ENCODE peak calls at places on chromosomes 3 and 15, in five cellular contexts. F is LNCaP clone FGC, B is brain microvascular endothelial cell, P is suprapubic skin, U is transverse colon. N is an unnamed sample.

GRCh38 chr15:80856809-80857377 is 77.7 kb downstream of the CEMIP start:
- DNase-seq in F (peak), B (no peak), P (no peak), U (peak), N (peak)

GRCh38 chr3:134360046-134360445 is 14.2 kb downstream of the AMOTL2 start:
- DNase-seq in F (no peak), B (no peak), P (peak), U (no peak), N (peak)

GRCh38 chr15:51533672-51534398 is 88.7 kb downstream of the DMXL2 start:
- DNase-seq in F (peak), B (no peak), P (no peak), U (no peak), N (no peak)

GRCh38 chr3:11244131-11244677 is 28.0 kb upstream of the ATG7 start:
- DNase-seq in F (no peak), B (peak), P (no peak), U (no peak), N (no peak)

GRCh38 chr3:171282041-171282440 is 178.2 kb downstream of the TNIK start:
- DNase-seq in F (peak), B (peak), P (no peak), U (no peak), N (no peak)

GRCh38 chr15:98981851-98982722 is 25.5 kb downstream of the PGPEP1L start:
- DNase-seq in F (no peak), B (peak), P (no peak), U (no peak), N (no peak)

GRCh38 chr15:69045810-69046209 is 31.3 kb downstream of the NOX5 start:
- DNase-seq in F (no peak), B (peak), P (no peak), U (no peak), N (peak)

GRCh38 chr3:13935494-13936094 is 55.7 kb upstream of the WNT7A start:
- DNase-seq in F (no peak), B (no peak), P (no peak), U (no peak), N (no peak)

GRCh38 chr3:127087441-127087840 is 104.5 kb downstream of the PLXNA1 start:
- DNase-seq in F (no peak), B (no peak), P (no peak), U (no peak), N (no peak)

GRCh38 chr3:58167431-58168351 is 43.1 kb downstream of the DNASE1L3 start:
- DNase-seq in F (no peak), B (peak), P (no peak), U (peak), N (peak)

GRCh38 chr15:73190189-73190601 is 137.9 kb downstream of the NEO1 start:
- DNase-seq in F (no peak), B (no peak), P (no peak), U (no peak), N (no peak)

GRCh38 chr3:158101330-158102218 is 4.6 kb downstream of the SHOX2 start:
- DNase-seq in F (no peak), B (no peak), P (no peak), U (no peak), N (no peak)

GRCh38 chr15:92500023-92500630 is 106.4 kb downstream of the ST8SIA2 start:
- DNase-seq in F (no peak), B (no peak), P (no peak), U (no peak), N (no peak)

GRCh38 chr15:40050788-40051615 is 12.0 kb upstream of the SRP14 start:
- DNase-seq in F (no peak), B (no peak), P (no peak), U (no peak), N (peak)

GRCh38 chr15:71203573-71204444 is 88.5 kb downstream of the THSD4 start:
- DNase-seq in F (no peak), B (peak), P (no peak), U (no peak), N (peak)

GRCh38 chr3:147191795-147192385 is 214.5 kb downstream of the ZIC4 start:
- DNase-seq in F (peak), B (peak), P (no peak), U (peak), N (peak)

GRCh38 chr3:133404925-133405324 is 5.1 kb downstream of the BFSP2 start:
- DNase-seq in F (no peak), B (no peak), P (no peak), U (no peak), N (peak)

GRCh38 chr15:88440021-88440420 is 27.2 kb downstream of the MRPL46 start:
- DNase-seq in F (no peak), B (peak), P (no peak), U (no peak), N (no peak)

GRCh38 chr3:66312039-66312438 is 91.2 kb downstream of the SLC25A26 start:
- DNase-seq in F (no peak), B (no peak), P (no peak), U (no peak), N (no peak)

DNA sequence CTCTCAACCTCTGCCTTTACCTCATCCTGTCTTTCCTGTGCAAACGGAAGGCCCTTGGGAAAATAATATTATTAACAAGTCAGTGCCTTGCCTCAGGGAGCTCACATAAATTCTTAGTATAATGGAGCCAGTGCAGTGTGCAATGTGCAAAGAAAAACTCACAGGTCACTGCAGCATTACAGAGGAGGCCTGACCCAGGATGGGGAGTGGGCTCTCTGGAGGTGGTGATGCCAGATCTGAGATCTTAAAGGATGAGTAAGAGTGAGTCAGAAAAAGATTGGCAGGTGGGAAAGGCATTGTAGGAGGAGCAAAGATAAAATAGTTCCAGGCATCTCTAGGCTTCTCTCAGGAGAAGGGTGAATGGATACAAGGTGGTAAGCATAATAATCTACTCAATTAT is 185.6 kb upstream of the ADAMTS9 start:
- DNase-seq in F (no peak), B (no peak), P (no peak), U (no peak), N (no peak)
- H3K4me3 ChIP-seq in F (no peak), B (no peak), P (no peak), U (no peak), N (no peak)

GRCh38 chr3:195906865-195907729 is 1.3 kb downstream of the TNK2 start:
- DNase-seq in F (no peak), B (no peak), P (peak), U (peak), N (peak)
- H3K4me3 ChIP-seq in F (peak), B (no peak), P (peak), U (peak), N (peak)

GRCh38 chr3:141093397-141093796 is 42.2 kb downstream of the SPSB4 start:
- DNase-seq in F (no peak), B (no peak), P (no peak), U (no peak), N (no peak)

GRCh38 chr3:141092663-141093062 is 41.5 kb downstream of the SPSB4 start:
- DNase-seq in F (no peak), B (no peak), P (no peak), U (no peak), N (no peak)

GRCh38 chr3:141095546-141095937 is 44.4 kb downstream of the SPSB4 start:
- DNase-seq in F (no peak), B (no peak), P (peak), U (no peak), N (no peak)

GRCh38 chr3:141094851-141095545 is 43.9 kb downstream of the SPSB4 start:
- DNase-seq in F (no peak), B (peak), P (peak), U (peak), N (no peak)

GRCh38 chr3:141093971-141094401 is 42.8 kb downstream of the SPSB4 start:
- DNase-seq in F (peak), B (no peak), P (no peak), U (no peak), N (no peak)
- H3K4me3 ChIP-seq in F (no peak), B (no peak), P (no peak), U (no peak), N (no peak)

GRCh38 chr3:23811919-23812318 is 6.2 kb downstream of the UBE2E1 start:
- DNase-seq in F (no peak), B (no peak), P (no peak), U (no peak), N (no peak)
- H3K4me3 ChIP-seq in F (peak), B (no peak), P (peak), U (no peak), N (no peak)

GRCh38 chr3:172614340-172615274 is 91.4 kb upstream of the TNFSF10 start:
- DNase-seq in F (no peak), B (no peak), P (no peak), U (no peak), N (no peak)
- H3K4me3 ChIP-seq in F (no peak), B (no peak), P (no peak), U (no peak), N (no peak)